ENCODE peak calls at places on chromosomes 6 and 20, in four cellular contexts. Y, M, C and N are unnamed samples.

GRCh38 chr6:91268941-91269340 is 682.1 kb upstream of the MAP3K7 start:
- DNase-seq in Y (no peak), M (no peak), C (no peak), N (no peak)

GRCh38 chr6:20211941-20212391 is 303 bp downstream of the MBOAT1 start:
- DNase-seq in Y (peak; percentile 40), M (no peak), C (no peak), N (no peak)

GRCh38 chr20:63653041-63653973 is at the start of gene STMN3:
- DNase-seq in Y (peak; percentile 89), M (peak; percentile 93), C (peak; percentile 59), N (peak; percentile 65)

GRCh38 chr6:163412345-163412744 is 2.2 kb upstream of the QKI start:
- DNase-seq in Y (no peak), M (no peak), C (no peak), N (no peak)

GRCh38 chr6:127971945-127972391 is 71.1 kb upstream of the THEMIS start:
- DNase-seq in Y (no peak), M (no peak), C (peak; percentile 27), N (no peak)

GRCh38 chr20:50708845-50709555 is 17.7 kb upstream of the RIPOR3 start:
- DNase-seq in Y (no peak), M (no peak), C (no peak), N (no peak)

GRCh38 chr6:11909696-11910132 is 102.4 kb upstream of the HIVEP1 start:
- DNase-seq in Y (peak; percentile 31), M (no peak), C (no peak), N (no peak)

GRCh38 chr20:45938727-45939438 is 4.4 kb downstream of the PCIF1 start:
- DNase-seq in Y (no peak), M (no peak), C (no peak), N (no peak)

GRCh38 chr20:5848711-5849505 is 98.7 kb downstream of the SHLD1 start:
- DNase-seq in Y (peak; percentile 94), M (no peak), C (no peak), N (no peak)

GRCh38 chr6:16548121-16548520 is 213.1 kb downstream of the ATXN1 start:
- DNase-seq in Y (no peak), M (no peak), C (no peak), N (no peak)

GRCh38 chr20:51695574-51696303 is 72.5 kb downstream of the ATP9A start:
- DNase-seq in Y (peak; percentile 73), M (no peak), C (no peak), N (no peak)